ENCODE peak calls at places on chromosomes 13 and 19, in eight cellular contexts. One of them, this sample, is unnamed.

GRCh38 chr13:65679240-65679639 is 1550.9 kb downstream of the PCDH9 start:
- DNase-seq in HCT116: no peak
- DNase-seq in psoas muscle: no peak
- DNase-seq in fibroblast of lung: peak; percentile 68
- DNase-seq in effector memory CD4-positive, alpha-beta T cell: no peak
- DNase-seq in brain microvascular endothelial cell: peak; percentile 69
- DNase-seq in suprapubic skin: no peak
- DNase-seq in pancreas: no peak
- DNase-seq in this sample: no peak

GRCh38 chr13:109355875-109356428 is 430.4 kb downstream of the IRS2 start:
- DNase-seq in psoas muscle: no peak
- DNase-seq in fibroblast of lung: no peak
- DNase-seq in suprapubic skin: no peak
- DNase-seq in pancreas: no peak
- DNase-seq in effector memory CD4-positive, alpha-beta T cell: no peak
- DNase-seq in brain microvascular endothelial cell: no peak
- DNase-seq in HCT116: no peak
- DNase-seq in this sample: no peak

GRCh38 chr19:23098988-23099387 is 17.8 kb upstream of the ZNF730 start:
- DNase-seq in brain microvascular endothelial cell: peak; percentile 10
- DNase-seq in suprapubic skin: no peak
- DNase-seq in fibroblast of lung: peak; percentile 19
- DNase-seq in effector memory CD4-positive, alpha-beta T cell: no peak
- DNase-seq in psoas muscle: no peak
- DNase-seq in HCT116: no peak
- DNase-seq in pancreas: no peak
- DNase-seq in this sample: no peak

GRCh38 chr13:76830805-76831204 is 55.4 kb downstream of the KCTD12 start:
- DNase-seq in suprapubic skin: no peak
- DNase-seq in psoas muscle: no peak
- DNase-seq in HCT116: no peak
- DNase-seq in fibroblast of lung: no peak
- DNase-seq in effector memory CD4-positive, alpha-beta T cell: no peak
- DNase-seq in brain microvascular endothelial cell: no peak
- DNase-seq in pancreas: no peak
- DNase-seq in this sample: no peak

GRCh38 chr13:27820524-27821482 is 28.5 kb downstream of the GSX1 start:
- DNase-seq in psoas muscle: no peak
- DNase-seq in brain microvascular endothelial cell: no peak
- DNase-seq in fibroblast of lung: no peak
- DNase-seq in HCT116: no peak
- DNase-seq in suprapubic skin: no peak
- DNase-seq in pancreas: no peak
- DNase-seq in effector memory CD4-positive, alpha-beta T cell: no peak
- DNase-seq in this sample: no peak

GRCh38 chr13:77988355-77988754 is 69.7 kb upstream of the EDNRB start:
- DNase-seq in HCT116: no peak
- DNase-seq in suprapubic skin: no peak
- DNase-seq in effector memory CD4-positive, alpha-beta T cell: no peak
- DNase-seq in pancreas: no peak
- DNase-seq in brain microvascular endothelial cell: no peak
- DNase-seq in psoas muscle: no peak
- DNase-seq in fibroblast of lung: no peak
- DNase-seq in this sample: no peak

GRCh38 chr19:1789282-1790020 is 22.6 kb downstream of the ATP8B3 start:
- DNase-seq in pancreas: no peak
- DNase-seq in HCT116: no peak
- DNase-seq in brain microvascular endothelial cell: no peak
- DNase-seq in suprapubic skin: no peak
- DNase-seq in psoas muscle: no peak
- DNase-seq in effector memory CD4-positive, alpha-beta T cell: no peak
- DNase-seq in fibroblast of lung: no peak
- DNase-seq in this sample: no peak

GRCh38 chr13:75507027-75508001 is 25.3 kb upstream of the TBC1D4 start:
- DNase-seq in suprapubic skin: no peak
- DNase-seq in pancreas: no peak
- DNase-seq in psoas muscle: no peak
- DNase-seq in fibroblast of lung: no peak
- DNase-seq in effector memory CD4-positive, alpha-beta T cell: no peak
- DNase-seq in HCT116: no peak
- DNase-seq in brain microvascular endothelial cell: no peak
- DNase-seq in this sample: no peak

GRCh38 chr19:50420127-50420526 is 1.4 kb downstream of the SPIB start:
- DNase-seq in suprapubic skin: no peak
- DNase-seq in pancreas: no peak
- DNase-seq in HCT116: no peak
- DNase-seq in psoas muscle: no peak
- DNase-seq in brain microvascular endothelial cell: no peak
- DNase-seq in fibroblast of lung: no peak
- DNase-seq in effector memory CD4-positive, alpha-beta T cell: no peak
- DNase-seq in this sample: no peak

GRCh38 chr13:97849305-97849704 is 104.2 kb upstream of the IPO5 start:
- DNase-seq in pancreas: no peak
- DNase-seq in effector memory CD4-positive, alpha-beta T cell: no peak
- DNase-seq in psoas muscle: no peak
- DNase-seq in brain microvascular endothelial cell: no peak
- DNase-seq in fibroblast of lung: peak; percentile 43
- DNase-seq in HCT116: peak; percentile 34
- DNase-seq in suprapubic skin: no peak
- DNase-seq in this sample: no peak

GRCh38 chr19:18239303-18239702 is 13.1 kb upstream of the PDE4C start:
- DNase-seq in psoas muscle: no peak
- DNase-seq in fibroblast of lung: no peak
- DNase-seq in effector memory CD4-positive, alpha-beta T cell: no peak
- DNase-seq in pancreas: no peak
- DNase-seq in suprapubic skin: no peak
- DNase-seq in brain microvascular endothelial cell: no peak
- DNase-seq in HCT116: no peak
- DNase-seq in this sample: no peak

GRCh38 chr13:34864650-34865049 is 77.4 kb upstream of the NBEA start:
- DNase-seq in psoas muscle: no peak
- DNase-seq in brain microvascular endothelial cell: no peak
- DNase-seq in suprapubic skin: no peak
- DNase-seq in effector memory CD4-positive, alpha-beta T cell: no peak
- DNase-seq in pancreas: no peak
- DNase-seq in fibroblast of lung: peak; percentile 27
- DNase-seq in HCT116: no peak
- DNase-seq in this sample: no peak

GRCh38 chr13:101115762-101116161 is 300.5 kb downstream of the NALCN start:
- DNase-seq in pancreas: no peak
- DNase-seq in brain microvascular endothelial cell: no peak
- DNase-seq in fibroblast of lung: peak; percentile 10
- DNase-seq in effector memory CD4-positive, alpha-beta T cell: no peak
- DNase-seq in suprapubic skin: no peak
- DNase-seq in HCT116: no peak
- DNase-seq in psoas muscle: no peak
- DNase-seq in this sample: no peak

GRCh38 chr13:94435604-94436226 is 43.8 kb downstream of the DCT start:
- DNase-seq in psoas muscle: no peak
- DNase-seq in brain microvascular endothelial cell: no peak
- DNase-seq in pancreas: no peak
- DNase-seq in effector memory CD4-positive, alpha-beta T cell: no peak
- DNase-seq in HCT116: peak; percentile 34
- DNase-seq in suprapubic skin: no peak
- DNase-seq in fibroblast of lung: peak; percentile 46
- DNase-seq in this sample: no peak

GRCh38 chr19:10763828-10764339 is 46.0 kb downstream of the DNM2 start:
- DNase-seq in effector memory CD4-positive, alpha-beta T cell: no peak
- DNase-seq in HCT116: no peak
- DNase-seq in suprapubic skin: no peak
- DNase-seq in fibroblast of lung: no peak
- DNase-seq in psoas muscle: no peak
- DNase-seq in brain microvascular endothelial cell: no peak
- DNase-seq in pancreas: no peak
- DNase-seq in this sample: no peak

GRCh38 chr13:25939961-25940687 is 111.7 kb downstream of the SHISA2 start:
- DNase-seq in effector memory CD4-positive, alpha-beta T cell: no peak
- DNase-seq in brain microvascular endothelial cell: no peak
- DNase-seq in fibroblast of lung: no peak
- DNase-seq in psoas muscle: no peak
- DNase-seq in pancreas: no peak
- DNase-seq in HCT116: no peak
- DNase-seq in suprapubic skin: no peak
- DNase-seq in this sample: no peak
- H3K27ac ChIP-seq in effector memory CD4-positive, alpha-beta T cell: no peak overlapping the region
- H3K27ac ChIP-seq in brain microvascular endothelial cell: no peak overlapping the region
- H3K27ac ChIP-seq in fibroblast of lung: no peak overlapping the region
- H3K27ac ChIP-seq in psoas muscle: no peak overlapping the region
- H3K27ac ChIP-seq in pancreas: no peak overlapping the region
- H3K27ac ChIP-seq in HCT116: no peak overlapping the region
- H3K27ac ChIP-seq in suprapubic skin: no peak overlapping the region
- H3K27ac ChIP-seq in this sample: no peak overlapping the region

GRCh38 chr13:29996316-29996715 is 145.9 kb upstream of the UBL3 start:
- DNase-seq in fibroblast of lung: no peak
- DNase-seq in brain microvascular endothelial cell: no peak
- DNase-seq in effector memory CD4-positive, alpha-beta T cell: no peak
- DNase-seq in pancreas: no peak
- DNase-seq in suprapubic skin: no peak
- DNase-seq in HCT116: no peak
- DNase-seq in psoas muscle: no peak
- DNase-seq in this sample: no peak
- H3K4me3 ChIP-seq in fibroblast of lung: no peak overlapping the region
- H3K4me3 ChIP-seq in brain microvascular endothelial cell: no peak overlapping the region
- H3K4me3 ChIP-seq in effector memory CD4-positive, alpha-beta T cell: no peak overlapping the region
- H3K4me3 ChIP-seq in pancreas: no peak overlapping the region
- H3K4me3 ChIP-seq in suprapubic skin: no peak overlapping the region
- H3K4me3 ChIP-seq in HCT116: no peak overlapping the region
- H3K4me3 ChIP-seq in psoas muscle: no peak overlapping the region
- H3K4me3 ChIP-seq in this sample: no peak overlapping the region

GRCh38 chr19:4390017-4390861 is 10.1 kb downstream of the SH3GL1 start:
- DNase-seq in pancreas: no peak
- DNase-seq in brain microvascular endothelial cell: no peak
- DNase-seq in suprapubic skin: no peak
- DNase-seq in psoas muscle: peak; percentile 53
- DNase-seq in effector memory CD4-positive, alpha-beta T cell: no peak
- DNase-seq in fibroblast of lung: peak; percentile 61
- DNase-seq in HCT116: no peak
- DNase-seq in this sample: peak; percentile 67

GRCh38 chr19:4386038-4386782 is 14.1 kb downstream of the SH3GL1 start:
- DNase-seq in fibroblast of lung: no peak
- DNase-seq in suprapubic skin: no peak
- DNase-seq in effector memory CD4-positive, alpha-beta T cell: no peak
- DNase-seq in HCT116: no peak
- DNase-seq in brain microvascular endothelial cell: no peak
- DNase-seq in psoas muscle: peak; percentile 15
- DNase-seq in pancreas: no peak
- DNase-seq in this sample: no peak

GRCh38 chr19:4389511-4390016 is 10.8 kb downstream of the SH3GL1 start:
- DNase-seq in fibroblast of lung: no peak
- DNase-seq in pancreas: no peak
- DNase-seq in HCT116: no peak
- DNase-seq in effector memory CD4-positive, alpha-beta T cell: no peak
- DNase-seq in psoas muscle: peak; percentile 33
- DNase-seq in suprapubic skin: no peak
- DNase-seq in brain microvascular endothelial cell: no peak
- DNase-seq in this sample: no peak

GRCh38 chr19:4389064-4389375 is 11.3 kb downstream of the SH3GL1 start:
- DNase-seq in effector memory CD4-positive, alpha-beta T cell: no peak
- DNase-seq in suprapubic skin: no peak
- DNase-seq in psoas muscle: no peak
- DNase-seq in fibroblast of lung: no peak
- DNase-seq in pancreas: no peak
- DNase-seq in HCT116: no peak
- DNase-seq in brain microvascular endothelial cell: no peak
- DNase-seq in this sample: no peak

DNA sequence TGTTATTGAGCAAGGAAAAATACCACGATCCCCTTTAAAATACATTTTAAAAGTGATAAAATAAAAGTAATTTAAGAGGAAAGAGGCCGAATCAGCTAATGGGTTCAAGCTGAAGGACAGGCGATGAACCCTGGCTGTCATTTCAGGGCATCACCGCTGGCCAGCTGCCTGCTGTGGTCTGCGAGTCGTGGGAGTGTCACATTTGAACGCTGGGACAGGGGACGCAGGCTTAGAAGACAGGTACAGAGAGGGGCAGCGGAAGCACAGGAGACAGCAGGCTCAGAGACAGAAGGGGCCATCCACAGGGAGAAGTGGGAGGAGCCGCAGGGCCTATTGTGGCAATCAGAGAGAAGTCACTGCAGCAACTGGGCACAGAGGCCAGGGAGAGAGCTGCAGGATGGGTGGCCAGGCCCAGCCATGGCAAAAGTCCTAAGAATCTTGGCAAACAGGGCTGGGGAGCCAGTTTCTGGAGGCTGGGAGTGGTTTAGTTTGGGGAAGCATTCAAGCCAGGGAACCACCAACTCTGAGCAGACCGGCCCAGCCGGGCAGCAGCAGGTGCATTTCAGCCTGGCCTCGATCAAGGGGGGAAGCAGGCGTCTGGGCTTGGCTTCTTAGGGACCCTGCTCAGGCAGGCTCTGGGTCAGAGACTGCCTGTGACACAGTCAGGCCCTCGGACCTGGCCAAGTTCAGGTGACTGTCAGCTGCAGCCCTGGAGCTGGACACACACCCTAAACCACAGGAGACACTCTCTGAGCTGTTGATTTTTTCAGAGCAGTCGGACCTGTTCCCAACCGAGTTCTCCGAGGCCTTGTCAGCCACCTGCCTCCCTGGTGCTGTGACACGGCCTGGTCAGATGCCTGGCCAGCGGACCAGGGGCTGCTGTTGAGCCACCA is 11.9 kb downstream of the SH3GL1 start:
- DNase-seq in HCT116: no peak
- DNase-seq in effector memory CD4-positive, alpha-beta T cell: no peak
- DNase-seq in suprapubic skin: no peak
- DNase-seq in brain microvascular endothelial cell: no peak
- DNase-seq in pancreas: no peak
- DNase-seq in psoas muscle: peak; percentile 61
- DNase-seq in fibroblast of lung: no peak
- DNase-seq in this sample: peak; percentile 82
- H3K27ac ChIP-seq in HCT116: no peak overlapping the region
- H3K27ac ChIP-seq in effector memory CD4-positive, alpha-beta T cell: no peak overlapping the region
- H3K27ac ChIP-seq in suprapubic skin: peak overlapping the region; percentile 80
- H3K27ac ChIP-seq in brain microvascular endothelial cell: no peak overlapping the region
- H3K27ac ChIP-seq in pancreas: peak overlapping the region; percentile 41
- H3K27ac ChIP-seq in psoas muscle: peak overlapping the region; percentile 93
- H3K27ac ChIP-seq in fibroblast of lung: no peak overlapping the region
- H3K27ac ChIP-seq in this sample: peak overlapping the region; percentile 75

GRCh38 chr19:307111-307531 is 15.9 kb upstream of the PLPP2 start:
- DNase-seq in HCT116: no peak
- DNase-seq in effector memory CD4-positive, alpha-beta T cell: no peak
- DNase-seq in pancreas: peak; percentile 54
- DNase-seq in psoas muscle: no peak
- DNase-seq in brain microvascular endothelial cell: no peak
- DNase-seq in fibroblast of lung: no peak
- DNase-seq in suprapubic skin: no peak
- DNase-seq in this sample: no peak
- H3K4me3 ChIP-seq in HCT116: no peak overlapping the region
- H3K4me3 ChIP-seq in effector memory CD4-positive, alpha-beta T cell: no peak overlapping the region
- H3K4me3 ChIP-seq in pancreas: no peak overlapping the region
- H3K4me3 ChIP-seq in psoas muscle: peak overlapping the region; percentile 51
- H3K4me3 ChIP-seq in brain microvascular endothelial cell: no peak overlapping the region
- H3K4me3 ChIP-seq in fibroblast of lung: no peak overlapping the region
- H3K4me3 ChIP-seq in suprapubic skin: no peak overlapping the region
- H3K4me3 ChIP-seq in this sample: no peak overlapping the region

This sample was measured in right lobe of liver.